ENCODE peak calls at places on chromosomes 5 and 9, in six cellular contexts. K, R, M, W, B and Q are unnamed samples.

GRCh38 chr5:36778336-36778735 is 98.2 kb upstream of the NIPBL start:
- DNase-seq in K (no peak), R (no peak), M (no peak), W (no peak), B (no peak), Q (no peak)

GRCh38 chr5:159189310-159189709 is 20.0 kb downstream of the RNF145 start:
- DNase-seq in K (no peak), R (no peak), M (no peak), W (no peak), B (no peak), Q (peak)

GRCh38 chr9:131333771-131334567 is 44.4 kb downstream of the PLPP7 start:
- DNase-seq in K (no peak), R (no peak), M (no peak), W (no peak), B (peak), Q (no peak)

GRCh38 chr5:180080670-180081280 is 9.2 kb upstream of the RNF130 start:
- DNase-seq in K (no peak), R (no peak), M (no peak), W (no peak), B (no peak), Q (no peak)

GRCh38 chr5:168884040-168884439 is 304.9 kb upstream of the PANK3 start:
- DNase-seq in K (no peak), R (no peak), M (no peak), W (no peak), B (no peak), Q (no peak)

GRCh38 chr5:38078161-38078560 is 180.2 kb upstream of the EGFLAM start:
- DNase-seq in K (peak), R (no peak), M (no peak), W (no peak), B (no peak), Q (no peak)

GRCh38 chr5:50886657-50887056 is 220.2 kb downstream of the PARP8 start:
- DNase-seq in K (no peak), R (no peak), M (no peak), W (no peak), B (no peak), Q (no peak)

GRCh38 chr9:89179535-89179919 is 909 bp upstream of the SHC3 start:
- DNase-seq in K (no peak), R (peak), M (no peak), W (no peak), B (no peak), Q (peak)

GRCh38 chr5:124746252-124746915 is at the start of gene ZNF608:
- DNase-seq in K (no peak), R (no peak), M (no peak), W (peak), B (no peak), Q (peak)

GRCh38 chr9:5442400-5443011 is 4.8 kb upstream of the PLGRKT start:
- DNase-seq in K (peak), R (peak), M (peak), W (no peak), B (no peak), Q (peak)

GRCh38 chr9:93962561-93963440 is 7.6 kb upstream of the BARX1 start:
- DNase-seq in K (peak), R (peak), M (peak), W (peak), B (peak), Q (peak)

GRCh38 chr9:136799854-136800657 is 3.9 kb downstream of the CCDC183 start:
- DNase-seq in K (peak), R (peak), M (peak), W (peak), B (peak), Q (peak)

GRCh38 chr9:113590991-113591898 is 127.7 kb downstream of the RGS3 start:
- DNase-seq in K (peak), R (peak), M (peak), W (peak), B (peak), Q (peak)

GRCh38 chr5:60649288-60649917 is 50.6 kb downstream of the DEPDC1B start:
- DNase-seq in K (peak), R (no peak), M (no peak), W (no peak), B (no peak), Q (peak)

GRCh38 chr5:77924081-77924480 is 147.9 kb upstream of the TBCA start:
- DNase-seq in K (no peak), R (no peak), M (no peak), W (no peak), B (no peak), Q (no peak)

GRCh38 chr5:177086918-177087706 is 397 bp downstream of the FGFR4 start:
- DNase-seq in K (peak), R (peak), M (peak), W (no peak), B (no peak), Q (peak)

GRCh38 chr9:86765736-86766410 is 181.4 kb downstream of the GAS1 start:
- DNase-seq in K (no peak), R (no peak), M (no peak), W (no peak), B (no peak), Q (no peak)

GRCh38 chr5:88298425-88298824 is 29.8 kb upstream of the TMEM161B start:
- DNase-seq in K (no peak), R (no peak), M (no peak), W (no peak), B (no peak), Q (peak)

GRCh38 chr5:106584268-106584667 is 1086.5 kb downstream of the EFNA5 start:
- DNase-seq in K (no peak), R (no peak), M (no peak), W (no peak), B (no peak), Q (no peak)

GRCh38 chr9:131121346-131121745 is 4.0 kb upstream of the NUP214 start:
- DNase-seq in K (no peak), R (peak), M (no peak), W (no peak), B (no peak), Q (no peak)

GRCh38 chr5:159240301-159240870 is 22.7 kb upstream of the UBLCP1 start:
- DNase-seq in K (peak), R (no peak), M (no peak), W (no peak), B (no peak), Q (peak)

GRCh38 chr5:106827061-106827460 is 843.7 kb downstream of the EFNA5 start:
- DNase-seq in K (no peak), R (no peak), M (no peak), W (no peak), B (no peak), Q (peak)

GRCh38 chr5:55469838-55470237 is 64.9 kb downstream of the PLPP1 start:
- DNase-seq in K (no peak), R (no peak), M (no peak), W (no peak), B (no peak), Q (no peak)

GRCh38 chr9:116166713-116167112 is 13.1 kb downstream of the PAPPA start:
- DNase-seq in K (no peak), R (no peak), M (no peak), W (no peak), B (no peak), Q (no peak)

GRCh38 chr5:123951204-123951977 is 439.4 kb downstream of the CSNK1G3 start:
- DNase-seq in K (peak), R (no peak), M (no peak), W (no peak), B (no peak), Q (peak)

GRCh38 chr5:132239776-132240175 is 12.1 kb upstream of the P4HA2 start:
- DNase-seq in K (no peak), R (peak), M (no peak), W (peak), B (no peak), Q (no peak)

GRCh38 chr9:95874989-95875304 is 544 bp upstream of the ERCC6L2 start:
- DNase-seq in K (no peak), R (peak), M (peak), W (peak), B (peak), Q (peak)

GRCh38 chr5:16809816-16810502 is 126.1 kb downstream of the MYO10 start:
- DNase-seq in K (no peak), R (no peak), M (no peak), W (no peak), B (peak), Q (no peak)

GRCh38 chr9:108534741-108535140 is 321.0 kb downstream of the ACTL7B start:
- DNase-seq in K (no peak), R (no peak), M (no peak), W (no peak), B (no peak), Q (peak)

GRCh38 chr9:106920701-106921283 is 57.8 kb downstream of the ZNF462 start:
- DNase-seq in K (no peak), R (peak), M (no peak), W (no peak), B (no peak), Q (peak)

GRCh38 chr9:38038307-38039089 is 30.5 kb downstream of the SHB start:
- DNase-seq in K (no peak), R (no peak), M (no peak), W (no peak), B (no peak), Q (no peak)

GRCh38 chr5:91382530-91383026 is 539 bp downstream of the ARRDC3 start:
- DNase-seq in K (no peak), R (peak), M (no peak), W (no peak), B (no peak), Q (peak)

GRCh38 chr9:127199001-127199791 is 65.4 kb upstream of the GARNL3 start:
- DNase-seq in K (peak), R (peak), M (peak), W (peak), B (peak), Q (peak)

GRCh38 chr5:177447611-177448243 is 1.1 kb downstream of the PRR7 start:
- DNase-seq in K (peak), R (peak), M (no peak), W (no peak), B (no peak), Q (peak)

GRCh38 chr9:107397076-107398049 is 92.2 kb downstream of the KLF4 start:
- DNase-seq in K (no peak), R (no peak), M (peak), W (no peak), B (no peak), Q (peak)

GRCh38 chr5:160105686-160106085 is 13.6 kb downstream of the PWWP2A start:
- DNase-seq in K (no peak), R (no peak), M (no peak), W (no peak), B (no peak), Q (no peak)

GRCh38 chr5:137385064-137385463 is 114.1 kb downstream of the SPOCK1 start:
- DNase-seq in K (no peak), R (no peak), M (no peak), W (no peak), B (no peak), Q (no peak)